ENCODE peak calls at places on chromosomes 12 and 14, in six cellular contexts. H, K, Y, I, F and R are unnamed samples.

GRCh38 chr14:106843376-106843775 is 1317.0 kb downstream of the TMEM121 start:
- DNase-seq in H (no peak), K (no peak), Y (no peak), I (no peak), F (no peak), R (no peak)

GRCh38 chr14:21703357-21704339 is 30.0 kb upstream of the OR4E1 start:
- DNase-seq in H (no peak), K (no peak), Y (no peak), I (no peak), F (no peak), R (no peak)

GRCh38 chr12:96108321-96108720 is 72.9 kb upstream of the LTA4H start:
- DNase-seq in H (peak), K (no peak), Y (peak), I (no peak), F (peak), R (no peak)

GRCh38 chr14:63614964-63615363 is 26.7 kb downstream of the WDR89 start:
- DNase-seq in H (no peak), K (no peak), Y (no peak), I (no peak), F (no peak), R (no peak)

GRCh38 chr12:3216726-3217682 is 139.8 kb downstream of the TSPAN9 start:
- DNase-seq in H (peak), K (peak), Y (no peak), I (no peak), F (no peak), R (peak)

GRCh38 chr14:97441740-97442362 is 644.7 kb downstream of the VRK1 start:
- DNase-seq in H (no peak), K (no peak), Y (no peak), I (no peak), F (no peak), R (no peak)

GRCh38 chr12:81809829-81810595 is 50.9 kb upstream of the PPFIA2 start:
- DNase-seq in H (no peak), K (no peak), Y (no peak), I (no peak), F (no peak), R (no peak)

GRCh38 chr12:70754330-70754741 is 117.1 kb upstream of the PTPRB start:
- DNase-seq in H (no peak), K (no peak), Y (no peak), I (no peak), F (no peak), R (no peak)

GRCh38 chr12:109273354-109273753 is 35.7 kb downstream of the FOXN4 start:
- DNase-seq in H (no peak), K (no peak), Y (no peak), I (no peak), F (no peak), R (no peak)

GRCh38 chr12:2535583-2536187 is 259.1 kb upstream of the FKBP4 start:
- DNase-seq in H (no peak), K (no peak), Y (no peak), I (no peak), F (no peak), R (no peak)

GRCh38 chr14:53953828-53954550 is 2.6 kb downstream of the BMP4 start:
- DNase-seq in H (peak), K (no peak), Y (peak), I (no peak), F (no peak), R (peak)

GRCh38 chr12:13154851-13155250 is 41.7 kb upstream of the EMP1 start:
- DNase-seq in H (no peak), K (no peak), Y (no peak), I (no peak), F (no peak), R (no peak)
- H3K4me3 ChIP-seq in H (no peak), K (no peak), Y (no peak), I (no peak), F (no peak), R (no peak)

DNA sequence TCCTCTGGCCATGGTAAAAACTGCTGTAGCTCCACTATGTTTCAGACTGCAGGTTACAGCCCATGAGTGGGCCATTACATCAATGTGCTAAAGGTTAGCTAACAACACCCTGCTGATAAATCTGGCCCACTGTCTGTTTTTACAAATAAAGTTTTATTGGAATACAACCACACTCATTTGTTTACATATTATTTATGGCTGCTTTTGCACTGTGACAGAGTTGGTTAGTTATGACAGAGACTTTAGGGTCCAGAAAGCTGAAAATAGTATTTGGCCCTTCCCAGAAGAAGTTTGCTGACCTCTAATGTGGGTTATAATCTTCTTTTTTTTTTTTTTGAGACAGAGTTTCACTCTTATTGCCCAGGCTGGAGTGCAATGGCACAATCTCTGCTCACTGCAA is 134.2 kb upstream of the PWP1 start:
- DNase-seq in H (no peak), K (no peak), Y (no peak), I (no peak), F (no peak), R (no peak)
- H3K27ac ChIP-seq in H (no peak), K (no peak), Y (no peak), I (no peak), F (no peak), R (no peak)

GRCh38 chr14:35044939-35045797 is 904 bp upstream of the FAM177A1 start:
- DNase-seq in H (no peak), K (no peak), Y (no peak), I (no peak), F (no peak), R (no peak)
- H3K4me3 ChIP-seq in H (peak), K (peak), Y (peak), I (peak), F (peak), R (peak)

GRCh38 chr14:64919618-64920017 is 5.4 kb downstream of the CHURC1 start:
- DNase-seq in H (no peak), K (no peak), Y (peak), I (no peak), F (no peak), R (no peak)

GRCh38 chr14:64919215-64919614 is 5.0 kb downstream of the CHURC1 start:
- DNase-seq in H (no peak), K (no peak), Y (no peak), I (no peak), F (no peak), R (no peak)

GRCh38 chr14:64918216-64918615 is 4.0 kb downstream of the CHURC1 start:
- DNase-seq in H (no peak), K (no peak), Y (no peak), I (no peak), F (no peak), R (no peak)

GRCh38 chr14:64923015-64923414 is 8.8 kb downstream of the CHURC1 start:
- DNase-seq in H (no peak), K (no peak), Y (no peak), I (no peak), F (no peak), R (no peak)

DNA sequence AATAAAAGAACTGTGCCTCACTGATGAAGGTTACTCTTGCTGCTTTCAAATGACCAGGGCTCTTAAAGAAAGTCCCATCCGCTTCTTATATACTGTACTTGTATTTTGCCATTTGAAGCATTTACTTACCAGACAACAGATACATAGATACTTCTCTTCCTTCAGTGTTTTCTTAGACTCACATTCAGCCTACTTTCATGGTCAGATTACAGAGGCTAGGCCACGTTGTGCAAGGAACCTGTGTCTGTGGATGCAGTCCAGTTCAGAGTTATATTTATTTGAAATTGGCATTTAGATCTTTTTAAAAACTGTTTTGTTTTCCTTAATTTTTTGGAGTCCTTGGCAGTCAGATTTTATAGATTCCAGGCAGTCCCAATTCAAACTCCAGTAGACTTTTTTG is 6.2 kb downstream of the CHURC1 start:
- DNase-seq in H (no peak), K (no peak), Y (no peak), I (no peak), F (no peak), R (no peak)
- H3K27ac ChIP-seq in H (peak), K (peak), Y (peak), I (no peak), F (no peak), R (no peak)

DNA sequence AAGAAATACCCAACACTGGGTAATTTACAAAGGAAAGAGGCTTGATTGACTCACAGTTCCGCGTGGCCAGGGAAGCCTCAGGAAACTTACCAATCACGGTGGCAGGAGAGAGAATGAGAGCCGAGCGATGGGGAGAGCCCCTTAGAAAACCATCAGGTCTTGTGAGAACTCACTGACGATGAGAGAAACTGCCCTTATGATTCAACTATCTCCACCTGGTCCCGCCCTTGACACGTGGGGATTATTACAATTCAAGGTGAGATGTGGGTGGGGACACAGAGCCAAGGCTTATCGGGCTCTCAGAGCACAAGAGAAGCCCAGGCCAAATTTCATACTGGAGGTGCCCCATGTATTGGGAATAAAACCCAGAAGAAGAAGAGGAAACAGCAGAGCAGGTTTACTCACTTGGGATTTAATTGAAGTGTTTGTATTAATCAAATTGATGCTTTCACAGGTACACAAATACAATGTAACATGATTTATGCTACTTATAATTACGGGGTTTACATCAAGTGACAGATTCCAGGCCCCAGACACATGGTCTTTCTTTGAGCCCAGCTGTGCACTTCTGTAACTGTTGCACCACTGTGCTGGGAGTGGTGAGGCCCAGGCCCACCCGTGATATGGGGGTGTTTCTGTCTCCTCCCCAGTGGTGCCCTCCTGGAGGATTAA is 8.2 kb upstream of the CCDC85C start:
- DNase-seq in H (no peak), K (no peak), Y (no peak), I (peak), F (no peak), R (no peak)
- H3K4me3 ChIP-seq in H (no peak), K (no peak), Y (no peak), I (no peak), F (no peak), R (no peak)

DNA sequence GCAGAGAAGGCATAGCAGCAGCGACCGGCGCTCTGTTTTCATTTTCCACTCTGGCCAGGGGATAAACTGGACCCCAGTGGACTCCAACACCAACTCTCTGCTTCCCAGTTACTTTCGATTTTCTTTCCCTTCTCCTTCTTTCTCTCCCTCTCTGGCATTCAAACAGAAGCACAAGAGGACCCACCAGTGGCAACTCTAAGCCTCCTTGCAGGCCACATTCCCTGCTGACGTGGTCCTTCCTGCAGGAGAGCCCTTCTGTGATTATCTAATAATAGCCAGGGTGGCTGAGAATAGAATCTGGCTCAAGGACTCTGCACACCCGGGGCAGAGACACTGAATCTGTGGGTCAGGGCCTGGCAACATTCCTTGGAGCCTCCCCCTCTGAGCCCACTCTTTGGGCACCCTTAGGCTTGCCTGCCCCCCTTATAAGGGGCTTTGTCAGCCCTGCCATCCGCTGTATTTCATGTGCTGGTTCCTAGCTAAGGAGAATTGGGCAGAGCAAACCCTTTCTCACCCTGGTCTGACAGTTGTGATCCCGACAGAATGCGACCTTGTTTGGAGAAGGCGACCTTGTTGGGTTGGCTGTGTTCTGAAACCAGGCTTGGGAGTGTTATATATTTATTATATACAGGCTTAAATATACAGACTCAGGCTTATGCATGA is 8.2 kb upstream of the HOXC6 start:
- DNase-seq in H (no peak), K (no peak), Y (no peak), I (no peak), F (no peak), R (no peak)
- H3K27ac ChIP-seq in H (peak), K (no peak), Y (peak), I (no peak), F (no peak), R (no peak)

GRCh38 chr12:16606936-16607335 is 974 bp upstream of the LMO3 start:
- DNase-seq in H (no peak), K (no peak), Y (no peak), I (no peak), F (no peak), R (peak)
- H3K4me3 ChIP-seq in H (peak), K (peak), Y (peak), I (peak), F (no peak), R (peak)

GRCh38 chr14:101055776-101056374 is 152.4 kb upstream of the RTL1 start:
- DNase-seq in H (no peak), K (no peak), Y (peak), I (no peak), F (no peak), R (no peak)
- H3K27ac ChIP-seq in H (no peak), K (no peak), Y (no peak), I (no peak), F (no peak), R (no peak)